ENCODE peak calls at places on chromosomes 13 and 19, in five cellular contexts. P is thoracic aorta, N is fibroblast of lung, Q is pancreas, I is bronchial epithelial cell. C is an unnamed sample. For H3K27me3, the result is how much of the 10 kb centered on the place peaks cover.

GRCh38 chr13:94305463-94305862 is 174.0 kb downstream of the DCT start:
- DNase-seq in P (no peak), N (peak), Q (no peak), I (peak), C (no peak)

GRCh38 chr19:37987356-37988332 is 80.6 kb downstream of the SIPA1L3 start:
- DNase-seq in P (no peak), N (no peak), Q (no peak), I (no peak), C (no peak)

GRCh38 chr19:19111138-19111835 is 27.0 kb downstream of the TMEM161A start:
- DNase-seq in P (no peak), N (no peak), Q (no peak), I (no peak), C (no peak)

GRCh38 chr13:95533545-95534135 is 18.9 kb upstream of the CLDN10 start:
- DNase-seq in P (no peak), N (no peak), Q (no peak), I (no peak), C (no peak)

GRCh38 chr13:96141032-96141431 is 51.1 kb downstream of the HS6ST3 start:
- DNase-seq in P (no peak), N (peak), Q (no peak), I (peak), C (no peak)

GRCh38 chr19:56367829-56368711 is 25.3 kb downstream of the ZNF582 start:
- DNase-seq in P (peak), N (peak), Q (peak), I (peak), C (peak)

GRCh38 chr19:43747557-43748204 is 7.1 kb downstream of the SMG9 start:
- DNase-seq in P (no peak), N (no peak), Q (no peak), I (no peak), C (no peak)

GRCh38 chr13:71797487-71797886 is 69.5 kb downstream of the DACH1 start:
- DNase-seq in P (no peak), N (no peak), Q (no peak), I (no peak), C (no peak)

GRCh38 chr13:83024955-83025594 is 857.2 kb downstream of the SLITRK1 start:
- DNase-seq in P (no peak), N (no peak), Q (no peak), I (no peak), C (no peak)

GRCh38 chr19:1811942-1812425 is at the start of gene ATP8B3:
- DNase-seq in P (no peak), N (no peak), Q (no peak), I (no peak), C (no peak)

GRCh38 chr13:65830411-65831172 is 1399.5 kb downstream of the PCDH9 start:
- DNase-seq in P (no peak), N (no peak), Q (no peak), I (no peak), C (no peak)

GRCh38 chr13:51125495-51126226 is 14.6 kb upstream of the C13orf42 start:
- DNase-seq in P (no peak), N (peak), Q (peak), I (peak), C (peak)

GRCh38 chr13:110390572-110390971 is 83.5 kb downstream of the COL4A2 start:
- DNase-seq in P (no peak), N (peak), Q (no peak), I (peak), C (no peak)

GRCh38 chr19:33052352-33052972 is 12.2 kb downstream of the RHPN2 start:
- DNase-seq in P (no peak), N (peak), Q (peak), I (peak), C (no peak)

GRCh38 chr13:51276684-51277083 is 54.5 kb downstream of the FAM124A start:
- DNase-seq in P (no peak), N (no peak), Q (no peak), I (no peak), C (no peak)

GRCh38 chr13:29959621-29960020 is 109.2 kb upstream of the UBL3 start:
- DNase-seq in P (no peak), N (no peak), Q (no peak), I (no peak), C (no peak)

GRCh38 chr19:23436318-23436717 is 41.0 kb upstream of the ZNF91 start:
- DNase-seq in P (no peak), N (no peak), Q (no peak), I (no peak), C (no peak)

GRCh38 chr19:46381746-46382345 is 31.5 kb downstream of the CCDC8 start:
- DNase-seq in P (no peak), N (no peak), Q (no peak), I (no peak), C (no peak)

GRCh38 chr19:29841559-29842367 is 30.0 kb downstream of the CCNE1 start:
- DNase-seq in P (no peak), N (no peak), Q (no peak), I (peak), C (no peak)

GRCh38 chr13:39961036-39961435 is 305.6 kb downstream of the COG6 start:
- DNase-seq in P (no peak), N (no peak), Q (no peak), I (no peak), C (no peak)

GRCh38 chr19:6887326-6887725 is at the start of gene ADGRE1:
- DNase-seq in P (no peak), N (no peak), Q (no peak), I (no peak), C (no peak)

GRCh38 chr19:43439183-43440063 is 24.7 kb downstream of the TEX101 start:
- DNase-seq in P (no peak), N (peak), Q (no peak), I (peak), C (peak)

GRCh38 chr13:40031031-40031430 is 375.6 kb downstream of the COG6 start:
- DNase-seq in P (no peak), N (peak), Q (no peak), I (peak), C (no peak)

GRCh38 chr19:19615086-19615485 is 3.4 kb downstream of the PBX4 start:
- DNase-seq in P (no peak), N (no peak), Q (no peak), I (peak), C (no peak)

GRCh38 chr13:103539265-103539664 is 473.0 kb upstream of the SLC10A2 start:
- DNase-seq in P (no peak), N (no peak), Q (no peak), I (no peak), C (no peak)

GRCh38 chr19:17184381-17184841 is 30.7 kb upstream of the USE1 start:
- DNase-seq in P (no peak), N (no peak), Q (no peak), I (no peak), C (no peak)

GRCh38 chr19:855142-855541 is 3.0 kb downstream of the ELANE start:
- DNase-seq in P (no peak), N (no peak), Q (no peak), I (no peak), C (no peak)

GRCh38 chr19:36236304-36236945 is 21.5 kb downstream of the ZNF146 start:
- DNase-seq in P (no peak), N (no peak), Q (no peak), I (no peak), C (no peak)
- TF ChIP-seq CTCF in P (no peak), N (no peak), Q (no peak), I (no peak), C (no peak)

DNA sequence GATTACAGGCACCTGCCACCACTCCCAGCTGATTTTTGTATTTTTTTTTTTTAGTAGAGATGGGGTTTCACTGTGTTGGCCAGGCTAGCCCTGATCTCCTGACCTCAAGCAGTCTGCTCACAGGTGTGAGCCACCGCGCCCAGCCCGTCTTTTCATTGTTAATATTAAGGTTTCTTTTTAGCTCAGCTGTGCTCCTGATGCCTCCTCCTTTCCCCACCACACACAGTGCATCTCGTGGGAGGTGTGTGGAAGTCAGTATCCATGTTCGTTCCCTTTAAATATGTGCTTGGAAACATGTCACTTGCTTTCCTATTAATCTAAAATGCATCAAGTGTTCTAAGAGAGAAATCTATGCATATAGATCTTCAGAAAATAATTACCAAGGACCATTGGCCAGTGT is 53.5 kb downstream of the IPO5 start:
- DNase-seq in P (no peak), N (no peak), Q (no peak), I (no peak), C (no peak)
- H3K4me3 ChIP-seq in P (no peak), N (no peak), Q (no peak), I (no peak), C (no peak)

GRCh38 chr19:2977001-2977685 is at the start of gene TLE6:
- DNase-seq in P (peak), N (peak), Q (peak), I (peak), C (peak)

GRCh38 chr19:2981898-2982297 is 4.5 kb downstream of the TLE6 start:
- DNase-seq in P (no peak), N (no peak), Q (no peak), I (no peak), C (no peak)

GRCh38 chr19:2976609-2977000 is 759 bp upstream of the TLE6 start:
- DNase-seq in P (no peak), N (no peak), Q (no peak), I (no peak), C (no peak)

GRCh38 chr19:2977686-2978466 is 512 bp downstream of the TLE6 start:
- DNase-seq in P (no peak), N (no peak), Q (peak), I (no peak), C (no peak)

DNA sequence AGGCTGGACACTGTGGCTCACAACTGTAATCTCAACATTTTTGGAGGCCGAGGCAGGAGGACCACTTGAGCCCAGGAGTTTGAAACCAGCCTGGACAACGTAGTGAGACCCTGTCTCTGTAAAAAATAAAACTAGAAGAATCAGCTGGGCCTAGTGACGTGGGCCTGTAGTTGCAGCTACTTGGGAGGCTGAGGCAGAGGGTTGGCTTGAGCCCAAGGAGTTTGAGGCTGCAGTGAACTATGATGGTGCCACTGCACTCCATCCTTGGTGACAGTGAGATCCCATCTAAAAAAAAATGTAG is 1.1 kb downstream of the TLE6 start:
- DNase-seq in P (no peak), N (no peak), Q (no peak), I (no peak), C (no peak)
- H3K27me3 ChIP-seq in P (under half), N (under half), Q (under half), I (under half), C (under half)

DNA sequence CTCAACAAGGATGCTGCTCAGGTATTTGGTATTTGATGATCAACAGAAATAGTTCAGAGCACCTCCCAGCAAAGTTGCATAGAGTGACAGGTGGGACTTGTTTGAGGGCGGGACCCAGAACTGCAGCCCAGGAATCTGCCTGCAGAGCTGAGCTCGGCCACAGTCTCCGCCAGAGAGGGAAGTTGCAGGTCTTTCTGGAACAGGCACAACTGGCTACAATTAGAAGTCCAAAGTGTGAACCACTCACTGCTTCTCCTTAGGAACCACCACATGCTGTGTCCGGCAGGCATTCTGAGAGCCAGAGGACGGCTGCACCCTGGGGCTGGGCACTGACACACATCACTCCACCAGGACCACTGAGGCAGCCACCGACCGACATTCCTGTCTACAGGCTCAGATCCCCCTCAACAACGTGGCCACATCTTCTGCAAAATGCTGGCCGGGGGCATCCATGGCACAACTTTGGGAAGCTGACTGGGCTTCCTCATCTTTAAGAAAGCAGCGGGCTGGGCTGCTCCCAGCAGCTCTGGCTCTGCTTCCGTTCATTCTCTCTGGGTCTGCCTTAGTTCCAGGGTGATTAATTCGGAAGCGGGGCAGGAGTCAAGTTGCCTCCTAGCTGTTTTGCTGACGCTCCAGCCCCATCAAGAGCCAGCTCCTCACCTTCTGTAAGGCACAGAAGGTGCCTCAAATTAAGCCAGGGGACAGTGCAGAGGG is 918 bp downstream of the SLC15A1 start:
- DNase-seq in P (no peak), N (peak), Q (peak), I (peak), C (no peak)
- TF ChIP-seq CTCF in P (no peak), N (no peak), Q (no peak), I (no peak), C (no peak)

DNA sequence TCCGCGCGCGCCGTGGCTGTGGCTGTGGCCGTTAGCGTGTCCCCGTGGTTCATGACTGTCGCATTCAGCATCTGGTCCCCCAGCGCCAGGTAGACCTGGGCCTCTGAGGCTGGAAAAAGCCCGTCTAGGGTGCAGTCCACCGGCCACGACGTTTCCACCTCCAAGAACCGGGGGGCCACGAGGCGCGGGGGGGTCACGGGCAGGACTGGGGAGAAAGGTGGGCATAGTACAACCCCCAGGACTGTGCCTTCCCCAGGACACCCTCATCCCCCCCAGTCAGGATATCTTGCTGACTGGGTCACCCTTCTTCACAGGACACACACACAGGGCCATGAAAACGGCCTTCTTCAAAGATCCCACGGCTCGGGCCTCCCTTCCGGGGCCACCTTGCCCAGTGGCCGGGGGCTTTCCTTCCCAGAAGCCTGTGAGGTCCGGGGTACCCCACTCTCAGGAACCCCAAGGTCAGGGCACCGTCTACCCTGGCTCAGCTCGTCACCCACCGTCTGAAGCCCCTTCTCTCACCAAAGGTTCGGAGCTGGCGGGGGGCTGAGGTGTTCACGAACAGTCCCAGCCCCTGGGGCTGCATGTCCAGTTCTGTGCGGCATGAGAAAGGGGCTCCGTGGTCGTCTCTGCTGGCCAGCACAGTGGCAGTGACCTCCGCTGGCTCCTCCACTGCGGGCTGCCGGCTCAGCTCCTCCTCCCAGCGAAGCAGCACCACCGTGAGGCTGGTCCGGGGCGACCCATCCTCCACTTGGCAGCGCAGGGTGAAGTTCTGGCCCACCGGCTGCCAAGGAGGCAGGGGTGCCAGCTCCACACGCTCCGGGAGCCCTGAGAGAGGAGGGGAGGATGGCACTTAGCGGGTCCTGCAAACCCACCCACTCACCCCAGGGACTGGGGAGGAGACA is 2.1 kb upstream of the RAVER1 start:
- DNase-seq in P (no peak), N (no peak), Q (no peak), I (no peak), C (no peak)
- H3K4me3 ChIP-seq in P (peak), N (no peak), Q (no peak), I (peak), C (no peak)

GRCh38 chr19:8148410-8149231 is 771 bp downstream of the FBN3 start:
- DNase-seq in P (no peak), N (no peak), Q (no peak), I (no peak), C (no peak)
- H3K27me3 ChIP-seq in P (under half), N (under half), Q (under half), I (under half), C (under half)

DNA sequence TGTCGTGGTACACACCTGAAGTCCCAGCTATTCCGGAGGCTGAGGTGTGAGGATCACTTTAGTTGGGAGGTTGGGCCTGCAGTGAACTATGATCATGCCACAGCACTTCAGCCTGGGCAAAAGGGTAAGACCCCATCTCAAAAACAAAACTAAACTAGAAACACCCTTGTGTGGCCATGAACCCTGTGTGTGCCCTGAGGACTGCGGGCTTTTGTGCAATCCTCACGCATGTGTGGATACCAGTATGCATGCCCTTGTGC is 1.1 kb upstream of the EGLN2 start:
- DNase-seq in P (no peak), N (no peak), Q (no peak), I (no peak), C (no peak)
- TF ChIP-seq CTCF in P (no peak), N (no peak), Q (no peak), I (peak), C (no peak)

DNA sequence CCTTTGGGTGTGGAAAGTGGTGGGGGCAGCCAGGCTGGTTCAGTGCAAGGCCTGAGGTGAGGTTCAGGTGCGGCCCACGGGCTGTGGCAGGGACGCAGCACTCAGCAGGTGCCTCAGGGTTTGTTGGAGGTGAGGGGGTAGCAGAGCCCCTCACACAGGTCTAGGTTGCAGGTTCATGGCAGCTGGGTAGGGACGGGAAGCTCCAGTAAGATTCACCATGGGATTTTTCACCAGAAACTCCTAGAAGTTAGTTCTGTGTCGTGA is 14.0 kb downstream of the MCF2L start:
- DNase-seq in P (no peak), N (no peak), Q (no peak), I (no peak), C (no peak)
- H3K4me3 ChIP-seq in P (no peak), N (no peak), Q (no peak), I (no peak), C (no peak)

GRCh38 chr19:8131517-8131916 is 17.9 kb downstream of the FBN3 start:
- DNase-seq in P (no peak), N (no peak), Q (no peak), I (no peak), C (no peak)
- H3K27me3 ChIP-seq in P (under half), N (under half), Q (under half), I (under half), C (under half)

GRCh38 chr13:25204843-25205242 is 32.8 kb upstream of the AMER2 start:
- DNase-seq in P (no peak), N (no peak), Q (no peak), I (no peak), C (no peak)

GRCh38 chr13:25196971-25197370 is 24.9 kb upstream of the AMER2 start:
- DNase-seq in P (no peak), N (no peak), Q (no peak), I (no peak), C (no peak)

GRCh38 chr13:25203256-25203794 is 31.2 kb upstream of the AMER2 start:
- DNase-seq in P (no peak), N (no peak), Q (no peak), I (no peak), C (no peak)

GRCh38 chr13:25200783-25201182 is 28.7 kb upstream of the AMER2 start:
- DNase-seq in P (no peak), N (no peak), Q (no peak), I (no peak), C (no peak)
- TF ChIP-seq CTCF in P (no peak), N (no peak), Q (no peak), I (no peak), C (no peak)